ENCODE peak calls at places on chromosomes 2 and 18, in five cellular contexts. One of them, this sample, is unnamed. For H3K36me3, the result is how much of the 10 kb centered on the place peaks cover.

GRCh38 chr2:85156141-85156540 is 22.9 kb downstream of the TCF7L1 start:
- DNase-seq in adipocyte: peak
- DNase-seq in PC-3: no peak
- DNase-seq in endodermal cell: no peak
- DNase-seq in HepG2: no peak
- DNase-seq in this sample: no peak

GRCh38 chr2:99880148-99880983 is 262.0 kb downstream of the AFF3 start:
- DNase-seq in adipocyte: peak
- DNase-seq in endodermal cell: no peak
- DNase-seq in HepG2: no peak
- DNase-seq in PC-3: peak
- DNase-seq in this sample: peak

GRCh38 chr18:79118797-79119196 is 49.6 kb downstream of the ATP9B start:
- DNase-seq in endodermal cell: no peak
- DNase-seq in adipocyte: no peak
- DNase-seq in HepG2: no peak
- DNase-seq in PC-3: no peak
- DNase-seq in this sample: no peak

GRCh38 chr2:100823665-100824438 is 3.9 kb downstream of the NPAS2 start:
- DNase-seq in endodermal cell: no peak
- DNase-seq in adipocyte: no peak
- DNase-seq in PC-3: no peak
- DNase-seq in HepG2: peak
- DNase-seq in this sample: no peak

GRCh38 chr2:238523158-238524110 is 96.7 kb downstream of the ASB1 start:
- DNase-seq in adipocyte: peak
- DNase-seq in PC-3: no peak
- DNase-seq in HepG2: peak
- DNase-seq in endodermal cell: peak
- DNase-seq in this sample: no peak

GRCh38 chr2:222440670-222441422 is 16.5 kb downstream of the SGPP2 start:
- DNase-seq in HepG2: peak
- DNase-seq in adipocyte: peak
- DNase-seq in endodermal cell: peak
- DNase-seq in PC-3: peak
- DNase-seq in this sample: peak

GRCh38 chr18:55159027-55159426 is 199.8 kb upstream of the CCDC68 start:
- DNase-seq in endodermal cell: no peak
- DNase-seq in PC-3: no peak
- DNase-seq in HepG2: no peak
- DNase-seq in adipocyte: no peak
- DNase-seq in this sample: no peak

GRCh38 chr2:221606369-221606768 is 34.3 kb upstream of the EPHA4 start:
- DNase-seq in endodermal cell: no peak
- DNase-seq in HepG2: no peak
- DNase-seq in PC-3: no peak
- DNase-seq in adipocyte: no peak
- DNase-seq in this sample: no peak

GRCh38 chr2:10258726-10259125 is 44.0 kb upstream of the HPCAL1 start:
- DNase-seq in HepG2: no peak
- DNase-seq in endodermal cell: peak
- DNase-seq in PC-3: peak
- DNase-seq in adipocyte: no peak
- DNase-seq in this sample: no peak

GRCh38 chr2:210199186-210199765 is 26.0 kb downstream of the ACADL start:
- DNase-seq in HepG2: peak
- DNase-seq in endodermal cell: no peak
- DNase-seq in adipocyte: peak
- DNase-seq in PC-3: peak
- DNase-seq in this sample: no peak

GRCh38 chr2:126890136-126890961 is 8.3 kb upstream of the TEX51 start:
- DNase-seq in endodermal cell: peak
- DNase-seq in PC-3: no peak
- DNase-seq in adipocyte: no peak
- DNase-seq in HepG2: no peak
- DNase-seq in this sample: no peak

DNA sequence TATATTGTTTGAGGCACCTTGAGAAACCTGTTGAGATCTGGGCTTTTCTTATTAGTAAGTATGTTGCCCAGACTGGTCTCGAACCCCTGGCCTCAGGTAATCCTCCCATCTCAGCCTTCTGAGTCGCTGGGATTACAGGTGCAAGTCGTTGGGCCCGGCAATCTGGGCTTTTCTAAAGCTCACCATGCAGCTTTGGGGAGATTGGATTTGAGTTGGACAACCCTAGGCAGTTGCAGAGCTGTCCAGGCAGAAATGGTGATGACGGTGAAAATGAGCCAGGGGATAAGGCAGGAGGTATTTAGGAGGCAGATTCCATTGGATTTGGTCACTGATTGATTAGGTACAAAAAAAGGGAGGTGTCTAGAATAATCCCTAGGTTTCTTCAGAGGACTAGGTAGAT is 16.2 kb downstream of the NEDD4L start:
- DNase-seq in HepG2: no peak
- DNase-seq in PC-3: no peak
- DNase-seq in endodermal cell: no peak
- DNase-seq in adipocyte: no peak
- DNase-seq in this sample: no peak
- H3K36me3 ChIP-seq in HepG2: under half
- H3K36me3 ChIP-seq in PC-3: under half
- H3K36me3 ChIP-seq in endodermal cell: under half
- H3K36me3 ChIP-seq in adipocyte: under half
- H3K36me3 ChIP-seq in this sample: under half

GRCh38 chr18:23479829-23480505 is 23.3 kb upstream of the RMC1 start:
- DNase-seq in adipocyte: no peak
- DNase-seq in HepG2: no peak
- DNase-seq in endodermal cell: no peak
- DNase-seq in PC-3: no peak
- DNase-seq in this sample: no peak
- H3K36me3 ChIP-seq in adipocyte: half or more
- H3K36me3 ChIP-seq in HepG2: under half
- H3K36me3 ChIP-seq in endodermal cell: half or more
- H3K36me3 ChIP-seq in PC-3: half or more
- H3K36me3 ChIP-seq in this sample: half or more

DNA sequence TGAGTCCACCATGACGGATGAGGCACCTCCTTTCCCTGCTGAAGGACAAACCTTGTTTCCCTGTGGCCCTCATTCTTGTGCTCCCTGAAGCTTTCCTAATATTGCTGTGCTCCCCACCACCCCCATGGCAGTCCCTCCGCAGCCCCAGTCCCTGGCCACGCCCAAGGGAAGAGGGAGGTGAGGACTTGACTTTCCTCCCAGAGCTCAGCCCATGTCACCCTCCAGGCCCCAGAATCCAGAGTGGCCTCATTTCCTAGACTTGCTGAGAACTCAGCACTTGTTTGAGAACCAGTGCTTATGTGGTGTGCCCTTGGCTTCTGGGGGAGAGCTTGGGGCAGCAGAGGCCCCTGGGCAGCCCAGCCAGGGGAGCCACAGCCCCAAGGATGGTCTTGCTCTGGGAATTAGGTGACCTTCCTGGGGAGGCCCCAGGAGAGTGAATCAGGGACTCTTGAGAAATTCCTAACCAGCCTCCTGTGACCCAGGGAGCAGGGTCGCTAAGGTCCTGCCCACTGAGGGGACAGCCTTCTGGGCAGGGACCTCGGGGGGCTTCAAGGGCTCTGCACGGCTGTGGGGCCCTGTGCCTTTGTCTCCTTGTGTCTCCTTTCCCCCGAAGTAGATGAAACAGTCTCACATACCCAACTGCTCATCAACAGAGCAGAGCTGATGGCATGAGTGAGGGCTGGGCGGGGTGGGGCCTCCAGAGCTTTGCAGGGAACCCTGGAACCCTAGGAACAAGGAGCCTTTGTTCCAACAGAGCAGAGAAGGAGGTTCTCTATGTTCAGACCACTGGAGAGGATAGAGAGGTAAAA is 27.9 kb downstream of the PSD4 start:
- DNase-seq in PC-3: no peak
- DNase-seq in HepG2: peak
- DNase-seq in adipocyte: no peak
- DNase-seq in endodermal cell: no peak
- DNase-seq in this sample: no peak
- H3K36me3 ChIP-seq in PC-3: under half
- H3K36me3 ChIP-seq in HepG2: under half
- H3K36me3 ChIP-seq in adipocyte: under half
- H3K36me3 ChIP-seq in endodermal cell: under half
- H3K36me3 ChIP-seq in this sample: under half

DNA sequence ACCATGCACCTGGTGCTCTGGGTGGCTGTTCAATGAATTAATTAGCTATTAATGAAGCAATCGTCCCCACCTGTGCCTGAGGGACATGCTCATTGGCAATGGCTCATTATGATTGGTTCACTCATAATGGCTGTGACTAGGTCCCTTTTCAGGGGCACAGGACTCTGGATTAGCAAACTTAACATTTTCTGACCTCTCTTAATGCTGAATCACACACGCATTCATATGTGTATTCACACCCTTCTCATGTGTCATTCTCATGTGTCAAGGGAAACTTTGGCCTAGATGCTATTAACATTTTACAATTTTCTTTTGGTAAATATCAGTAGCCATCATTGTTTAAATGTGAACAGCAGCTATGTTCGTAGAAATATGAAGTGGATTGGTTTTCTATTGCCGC is 98.9 kb upstream of the PMAIP1 start:
- DNase-seq in HepG2: no peak
- DNase-seq in PC-3: no peak
- DNase-seq in adipocyte: no peak
- DNase-seq in endodermal cell: no peak
- DNase-seq in this sample: no peak
- H3K36me3 ChIP-seq in HepG2: under half
- H3K36me3 ChIP-seq in PC-3: under half
- H3K36me3 ChIP-seq in adipocyte: under half
- H3K36me3 ChIP-seq in endodermal cell: under half
- H3K36me3 ChIP-seq in this sample: under half

DNA sequence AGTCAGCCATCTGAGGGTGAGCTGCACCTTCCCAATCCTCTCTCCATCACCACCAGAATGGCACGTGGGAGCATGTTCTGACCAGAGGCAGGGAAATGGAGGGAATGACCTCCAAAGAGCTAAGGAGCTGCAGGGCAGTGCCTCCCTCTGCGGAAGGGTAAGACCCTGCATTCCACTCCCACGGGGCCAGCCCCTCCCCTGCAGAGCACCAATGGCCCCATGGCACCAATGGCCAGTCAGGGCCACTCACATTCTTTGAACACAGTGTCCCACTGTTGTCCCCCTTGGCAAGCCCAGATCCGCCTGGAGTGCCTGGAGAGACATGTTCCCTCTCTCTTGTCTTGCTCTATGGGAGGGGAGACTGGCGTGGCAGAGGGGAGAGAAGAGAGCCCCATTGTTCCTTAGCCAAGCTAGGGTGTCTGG is 164.4 kb downstream of the TNS1 start:
- DNase-seq in adipocyte: no peak
- DNase-seq in PC-3: no peak
- DNase-seq in endodermal cell: no peak
- DNase-seq in HepG2: no peak
- DNase-seq in this sample: no peak
- H3K36me3 ChIP-seq in adipocyte: half or more
- H3K36me3 ChIP-seq in PC-3: under half
- H3K36me3 ChIP-seq in endodermal cell: under half
- H3K36me3 ChIP-seq in HepG2: under half
- H3K36me3 ChIP-seq in this sample: under half

GRCh38 chr2:201458381-201458780 is 6.8 kb downstream of the STRADB start:
- DNase-seq in adipocyte: no peak
- DNase-seq in PC-3: no peak
- DNase-seq in endodermal cell: no peak
- DNase-seq in HepG2: no peak
- DNase-seq in this sample: no peak
- H3K36me3 ChIP-seq in adipocyte: under half
- H3K36me3 ChIP-seq in PC-3: under half
- H3K36me3 ChIP-seq in endodermal cell: under half
- H3K36me3 ChIP-seq in HepG2: under half
- H3K36me3 ChIP-seq in this sample: under half

GRCh38 chr2:44707945-44708645 is 233.4 kb upstream of the SIX3 start:
- DNase-seq in HepG2: no peak
- DNase-seq in endodermal cell: no peak
- DNase-seq in PC-3: peak
- DNase-seq in adipocyte: no peak
- DNase-seq in this sample: no peak
- H3K36me3 ChIP-seq in HepG2: under half
- H3K36me3 ChIP-seq in endodermal cell: under half
- H3K36me3 ChIP-seq in PC-3: under half
- H3K36me3 ChIP-seq in adipocyte: under half
- H3K36me3 ChIP-seq in this sample: under half

GRCh38 chr2:200652158-200652557 is 66.3 kb downstream of the AOX1 start:
- DNase-seq in adipocyte: peak
- DNase-seq in endodermal cell: no peak
- DNase-seq in HepG2: no peak
- DNase-seq in PC-3: no peak
- DNase-seq in this sample: no peak
- H3K36me3 ChIP-seq in adipocyte: half or more
- H3K36me3 ChIP-seq in endodermal cell: under half
- H3K36me3 ChIP-seq in HepG2: under half
- H3K36me3 ChIP-seq in PC-3: under half
- H3K36me3 ChIP-seq in this sample: under half

This sample was measured in MG63.